ENCODE peak calls at places on chromosomes 4 and X, in nine cellular contexts. O is foreskin keratinocyte; U is type B pancreatic cell; E is mucosa of gallbladder; M is LoVo; Z is stimulated activated CD4-positive, alpha-beta T cell treated with anti-CD3 and anti-CD28 coated beads, Interleukin-4, amount 100 ng/mL, for 24 hours; X is NCI-H146; Y is stimulated activated CD8-positive, alpha-beta memory T cell treated with anti-CD3 and anti-CD28 coated beads, Interleukin-15, amount 100 ng/mL, for 24 hours; W is Kasumi-1. I is an unnamed sample.

GRCh38 chr4:100738388-100739165 is 220.8 kb upstream of the EMCN start:
- DNase-seq in X (no peak), Z (no peak), E (no peak), U (no peak), O (peak; percentile 92), M (peak; percentile 84), W (no peak), Y (no peak), I (no peak)

GRCh38 chr4:90084277-90084966 is 42.8 kb upstream of the CCSER1 start:
- DNase-seq in M (no peak), E (no peak), X (no peak), Z (no peak), W (no peak), O (no peak), U (no peak), Y (no peak), I (no peak)

GRCh38 chr4:102316585-102316984 is 28.7 kb downstream of the SLC39A8 start:
- DNase-seq in W (no peak), X (no peak), M (no peak), Y (no peak), U (no peak), O (no peak), E (no peak), Z (no peak), I (no peak)

GRCh38 chr4:1179976-1180375 is 7.6 kb upstream of the SPON2 start:
- DNase-seq in O (no peak), X (no peak), E (no peak), Z (no peak), U (no peak), Y (no peak), W (no peak), M (no peak), I (no peak)

GRCh38 chr4:142264961-142265360 is 581.1 kb downstream of the INPP4B start:
- DNase-seq in E (no peak), W (no peak), U (no peak), Z (no peak), M (no peak), X (no peak), Y (no peak), O (no peak), I (no peak)

GRCh38 chrX:11261260-11261659 is 32.0 kb upstream of the AMELX start:
- DNase-seq in O (peak; percentile 32), Z (no peak), M (no peak), Y (no peak), E (no peak), X (no peak), U (no peak), W (no peak), I (no peak)

GRCh38 chrX:48910926-48911406 is 480 bp downstream of the SLC35A2 start:
- DNase-seq in E (no peak), X (peak; percentile 20), O (no peak), W (peak; percentile 18), U (no peak), Z (no peak), Y (no peak), M (no peak), I (no peak)

GRCh38 chrX:41116948-41117347 is 31.7 kb downstream of the USP9X start:
- DNase-seq in M (no peak), X (no peak), Z (no peak), O (no peak), Y (no peak), W (no peak), E (no peak), U (no peak), I (no peak)

GRCh38 chr4:95590615-95591014 is 41.8 kb upstream of the UNC5C start:
- DNase-seq in Y (no peak), E (no peak), W (no peak), U (no peak), Z (no peak), O (no peak), X (no peak), M (no peak), I (no peak)

GRCh38 chrX:26262121-26262523 is 46.2 kb downstream of the MAGEB5 start:
- DNase-seq in U (no peak), W (no peak), M (no peak), E (no peak), Y (no peak), X (no peak), O (peak; percentile 85), Z (no peak), I (no peak)

GRCh38 chr4:7466904-7467303 is 32.2 kb upstream of the PSAPL1 start:
- DNase-seq in Z (no peak), X (no peak), O (no peak), W (no peak), E (no peak), M (no peak), Y (no peak), U (no peak), I (no peak)

GRCh38 chr4:773214-773613 is 52.7 kb downstream of the CPLX1 start:
- DNase-seq in O (no peak), M (no peak), Z (no peak), Y (no peak), E (no peak), W (no peak), X (no peak), U (no peak), I (no peak)

GRCh38 chr4:2734618-2735017 is 21.5 kb downstream of the TNIP2 start:
- DNase-seq in M (no peak), Y (no peak), W (no peak), E (no peak), Z (no peak), O (no peak), U (no peak), X (no peak), I (no peak)

GRCh38 chr4:40395908-40396806 is 61.0 kb downstream of the CHRNA9 start:
- DNase-seq in X (peak; percentile 61), O (no peak), W (no peak), U (no peak), M (no peak), Y (no peak), E (peak; percentile 85), Z (no peak), I (no peak)

GRCh38 chr4:83490876-83491450 is 6.1 kb upstream of the ABRAXAS1 start:
- DNase-seq in Z (peak; percentile 21), U (no peak), Y (no peak), E (no peak), O (no peak), X (no peak), M (peak; percentile 31), W (peak; percentile 68), I (no peak)

GRCh38 chrX:10750581-10750980 is 130.2 kb upstream of the MID1 start:
- DNase-seq in M (no peak), X (no peak), W (no peak), O (no peak), Y (no peak), U (no peak), Z (no peak), E (no peak), I (no peak)

GRCh38 chr4:99815597-99816011 is 1.0 kb upstream of the DAPP1 start:
- DNase-seq in M (peak; percentile 71), W (no peak), Z (no peak), X (no peak), O (peak; percentile 100), Y (no peak), U (no peak), E (peak; percentile 87), I (no peak)

GRCh38 chrX:117458243-117458968 is 658.2 kb downstream of the KLHL13 start:
- DNase-seq in U (no peak), Y (no peak), W (no peak), Z (no peak), X (no peak), M (no peak), E (no peak), O (no peak), I (no peak)

GRCh38 chr4:89072921-89073320 is 15.9 kb upstream of the FAM13A start:
- DNase-seq in U (no peak), W (no peak), X (peak; percentile 20), M (no peak), E (no peak), Z (no peak), Y (no peak), O (no peak), I (no peak)

GRCh38 chr4:165079476-165079875 is 25.8 kb downstream of the TRIM75 start:
- DNase-seq in U (no peak), E (peak; percentile 38), W (no peak), Y (no peak), Z (no peak), X (no peak), M (no peak), O (no peak), I (no peak)

GRCh38 chr4:89753601-89754066 is 83.3 kb downstream of the SNCA start:
- DNase-seq in Y (no peak), O (peak; percentile 98), Z (no peak), X (no peak), W (no peak), E (no peak), U (no peak), M (peak; percentile 75), I (no peak)

GRCh38 chrX:105190252-105190853 is 30.1 kb downstream of the TEX13A start:
- DNase-seq in O (no peak), Z (no peak), U (no peak), Y (no peak), M (peak; percentile 25), W (peak; percentile 25), E (peak; percentile 29), X (peak; percentile 2), I (no peak)

GRCh38 chrX:83508006-83508405 is at the start of gene POU3F4:
- DNase-seq in Y (no peak), X (no peak), E (peak; percentile 37), M (no peak), U (no peak), W (no peak), Z (no peak), O (no peak), I (no peak)

GRCh38 chrX:129403974-129404669 is 119.2 kb downstream of the SMARCA1 start:
- DNase-seq in W (no peak), O (no peak), X (no peak), U (no peak), Y (no peak), M (no peak), E (no peak), Z (no peak), I (no peak)

GRCh38 chr4:140098481-140099132 is 55.4 kb downstream of the MAML3 start:
- DNase-seq in E (no peak), M (peak; percentile 56), O (peak; percentile 55), U (no peak), Y (no peak), Z (no peak), W (peak; percentile 33), X (no peak), I (no peak)

GRCh38 chrX:135003876-135004623 is 13.3 kb downstream of the SMIM10 start:
- DNase-seq in Y (peak; percentile 71), E (peak; percentile 91), Z (peak; percentile 88), W (peak; percentile 67), O (peak; percentile 58), X (peak; percentile 92), M (peak; percentile 84), U (peak; percentile 91), I (peak; percentile 93)

GRCh38 chr4:156362581-156362980 is 408.9 kb upstream of the CTSO start:
- DNase-seq in Z (no peak), O (peak; percentile 2), E (no peak), M (no peak), W (no peak), U (no peak), Y (no peak), X (no peak), I (no peak)

GRCh38 chr4:76712564-76712963 is 185.4 kb downstream of the SOWAHB start:
- DNase-seq in E (no peak), X (no peak), O (no peak), Y (no peak), Z (no peak), W (no peak), M (no peak), U (no peak), I (no peak)

GRCh38 chr4:1968667-1969295 is 40.0 kb downstream of the NELFA start:
- DNase-seq in E (no peak), M (no peak), W (no peak), Y (no peak), O (no peak), Z (no peak), U (no peak), X (no peak), I (no peak)

GRCh38 chr4:179536694-179537093 is 2094.5 kb upstream of the AGA start:
- DNase-seq in U (no peak), W (no peak), M (no peak), Y (no peak), Z (no peak), E (no peak), X (no peak), O (no peak), I (no peak)

GRCh38 chr4:1471443-1472147 is 65.4 kb upstream of the NKX1-1 start:
- DNase-seq in W (no peak), M (no peak), Y (no peak), Z (no peak), U (no peak), E (no peak), O (no peak), X (no peak), I (no peak)

I was measured in coronary artery.